ENCODE peak calls at places on chromosome 14, in seven cellular contexts. One of them, this sample, is unnamed.

GRCh38 chr14:60064491-60065072 is 27.1 kb upstream of the PCNX4 start:
- DNase-seq in adrenal gland: no peak
- DNase-seq in RWPE1: peak; percentile 20
- DNase-seq in colonic mucosa: no peak
- DNase-seq in suprapubic skin: no peak
- DNase-seq in WTC11: no peak
- DNase-seq in tibial artery: no peak
- DNase-seq in this sample: no peak

GRCh38 chr14:22479132-22479531 is 109.9 kb downstream of the DAD1 start:
- DNase-seq in suprapubic skin: no peak
- DNase-seq in adrenal gland: no peak
- DNase-seq in RWPE1: no peak
- DNase-seq in colonic mucosa: no peak
- DNase-seq in tibial artery: no peak
- DNase-seq in WTC11: no peak
- DNase-seq in this sample: no peak

GRCh38 chr14:104722938-104723650 is 935 bp upstream of the ADSS1 start:
- DNase-seq in RWPE1: no peak
- DNase-seq in tibial artery: no peak
- DNase-seq in colonic mucosa: peak; percentile 52
- DNase-seq in adrenal gland: peak; percentile 71
- DNase-seq in suprapubic skin: no peak
- DNase-seq in WTC11: peak; percentile 39
- DNase-seq in this sample: no peak

GRCh38 chr14:23559010-23559920 is 3.2 kb downstream of the THTPA start:
- DNase-seq in suprapubic skin: no peak
- DNase-seq in tibial artery: no peak
- DNase-seq in adrenal gland: no peak
- DNase-seq in WTC11: peak; percentile 86
- DNase-seq in colonic mucosa: peak; percentile 49
- DNase-seq in RWPE1: peak; percentile 60
- DNase-seq in this sample: peak; percentile 67

GRCh38 chr14:99780690-99781089 is 12.5 kb upstream of the EML1 start:
- DNase-seq in RWPE1: no peak
- DNase-seq in colonic mucosa: no peak
- DNase-seq in tibial artery: no peak
- DNase-seq in suprapubic skin: no peak
- DNase-seq in WTC11: no peak
- DNase-seq in adrenal gland: no peak
- DNase-seq in this sample: no peak

GRCh38 chr14:51544426-51544825 is 107.3 kb upstream of the FRMD6 start:
- DNase-seq in suprapubic skin: no peak
- DNase-seq in colonic mucosa: no peak
- DNase-seq in tibial artery: no peak
- DNase-seq in RWPE1: no peak
- DNase-seq in WTC11: no peak
- DNase-seq in adrenal gland: no peak
- DNase-seq in this sample: no peak

GRCh38 chr14:99677231-99677891 is 6.7 kb upstream of the CYP46A1 start:
- DNase-seq in tibial artery: peak; percentile 58
- DNase-seq in colonic mucosa: no peak
- DNase-seq in adrenal gland: no peak
- DNase-seq in suprapubic skin: peak; percentile 58
- DNase-seq in WTC11: no peak
- DNase-seq in RWPE1: no peak
- DNase-seq in this sample: no peak

GRCh38 chr14:93682459-93682858 is 105.8 kb downstream of the PRIMA1 start:
- DNase-seq in WTC11: no peak
- DNase-seq in suprapubic skin: no peak
- DNase-seq in colonic mucosa: no peak
- DNase-seq in adrenal gland: no peak
- DNase-seq in tibial artery: no peak
- DNase-seq in RWPE1: no peak
- DNase-seq in this sample: no peak

GRCh38 chr14:101755591-101756324 is 5.8 kb upstream of the PPP2R5C start:
- DNase-seq in RWPE1: no peak
- DNase-seq in suprapubic skin: peak; percentile 37
- DNase-seq in tibial artery: no peak
- DNase-seq in WTC11: no peak
- DNase-seq in colonic mucosa: no peak
- DNase-seq in adrenal gland: no peak
- DNase-seq in this sample: no peak

GRCh38 chr14:23881292-23881691 is 72.3 kb upstream of the DHRS4 start:
- DNase-seq in tibial artery: no peak
- DNase-seq in WTC11: no peak
- DNase-seq in colonic mucosa: no peak
- DNase-seq in suprapubic skin: no peak
- DNase-seq in adrenal gland: no peak
- DNase-seq in RWPE1: no peak
- DNase-seq in this sample: no peak

GRCh38 chr14:29927596-29928341 is at the start of gene PRKD1:
- DNase-seq in tibial artery: peak; percentile 80
- DNase-seq in WTC11: peak; percentile 70
- DNase-seq in suprapubic skin: peak; percentile 68
- DNase-seq in adrenal gland: peak; percentile 81
- DNase-seq in colonic mucosa: peak; percentile 48
- DNase-seq in RWPE1: peak; percentile 41
- DNase-seq in this sample: peak; percentile 53

GRCh38 chr14:61113561-61113960 is 132.5 kb downstream of the SLC38A6 start:
- DNase-seq in colonic mucosa: no peak
- DNase-seq in tibial artery: no peak
- DNase-seq in WTC11: no peak
- DNase-seq in suprapubic skin: no peak
- DNase-seq in adrenal gland: no peak
- DNase-seq in RWPE1: no peak
- DNase-seq in this sample: no peak

GRCh38 chr14:102251161-102251560 is 53.8 kb downstream of the MOK start:
- DNase-seq in tibial artery: no peak
- DNase-seq in adrenal gland: no peak
- DNase-seq in WTC11: no peak
- DNase-seq in suprapubic skin: peak; percentile 19
- DNase-seq in RWPE1: no peak
- DNase-seq in colonic mucosa: no peak
- DNase-seq in this sample: no peak

GRCh38 chr14:106631886-106632285 is 1105.5 kb downstream of the TMEM121 start:
- DNase-seq in tibial artery: no peak
- DNase-seq in colonic mucosa: no peak
- DNase-seq in RWPE1: no peak
- DNase-seq in adrenal gland: no peak
- DNase-seq in WTC11: no peak
- DNase-seq in suprapubic skin: no peak
- DNase-seq in this sample: no peak

GRCh38 chr14:55514819-55515470 is 65.1 kb upstream of the KTN1 start:
- DNase-seq in suprapubic skin: no peak
- DNase-seq in WTC11: no peak
- DNase-seq in colonic mucosa: no peak
- DNase-seq in adrenal gland: no peak
- DNase-seq in tibial artery: no peak
- DNase-seq in RWPE1: peak; percentile 48
- DNase-seq in this sample: no peak

GRCh38 chr14:30521899-30522736 is 36.8 kb upstream of the G2E3 start:
- DNase-seq in colonic mucosa: no peak
- DNase-seq in RWPE1: peak; percentile 21
- DNase-seq in suprapubic skin: no peak
- DNase-seq in adrenal gland: no peak
- DNase-seq in WTC11: no peak
- DNase-seq in tibial artery: no peak
- DNase-seq in this sample: no peak

DNA sequence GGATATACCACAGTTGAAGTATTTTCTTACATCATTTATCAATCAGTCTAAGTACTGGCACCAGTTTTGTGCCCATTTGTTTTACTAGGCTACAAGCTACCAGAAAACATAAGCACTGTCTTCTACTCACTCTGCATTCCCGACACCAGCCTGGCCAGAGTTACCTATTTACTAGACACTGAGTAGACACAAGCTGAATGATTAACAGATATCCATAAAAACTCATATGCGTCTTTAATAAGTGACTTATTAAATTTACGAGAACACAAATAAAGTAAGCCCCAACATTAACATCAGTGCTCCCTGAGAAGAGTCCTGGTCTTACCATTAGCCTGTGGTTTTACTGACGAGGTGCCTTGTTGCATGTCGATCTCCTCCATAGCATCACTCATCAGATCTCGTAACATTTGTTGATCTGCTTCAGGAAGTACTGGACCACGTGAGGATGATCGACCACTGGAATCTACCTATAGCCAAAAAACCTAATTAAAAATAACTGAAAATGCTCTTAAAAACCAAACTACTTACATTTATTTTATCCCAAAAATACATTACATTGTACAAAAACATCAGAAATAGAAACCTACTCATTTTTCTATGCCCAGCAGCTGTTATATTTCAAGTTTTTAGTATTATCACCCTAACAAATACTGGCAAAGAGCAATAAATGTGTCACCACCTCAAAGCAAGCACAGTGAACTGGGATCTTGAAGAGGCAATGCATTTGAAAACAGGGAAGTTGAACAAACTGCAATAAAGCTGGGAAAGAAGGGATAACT is 53.3 kb downstream of the BDKRB1 start:
- DNase-seq in RWPE1: no peak
- DNase-seq in colonic mucosa: peak; percentile 33
- DNase-seq in tibial artery: no peak
- DNase-seq in suprapubic skin: no peak
- DNase-seq in WTC11: no peak
- DNase-seq in adrenal gland: no peak
- DNase-seq in this sample: no peak
- TF ChIP-seq CTCF in RWPE1: no peak
- TF ChIP-seq CTCF in colonic mucosa: no peak
- TF ChIP-seq CTCF in tibial artery: no peak
- TF ChIP-seq CTCF in suprapubic skin: no peak
- TF ChIP-seq CTCF in WTC11: no peak
- TF ChIP-seq CTCF in adrenal gland: no peak
- TF ChIP-seq CTCF in this sample: no peak

GRCh38 chr14:86646688-86647687 is 1117.0 kb downstream of the FLRT2 start:
- DNase-seq in RWPE1: no peak
- DNase-seq in colonic mucosa: no peak
- DNase-seq in suprapubic skin: no peak
- DNase-seq in tibial artery: no peak
- DNase-seq in WTC11: no peak
- DNase-seq in adrenal gland: no peak
- DNase-seq in this sample: no peak
- TF ChIP-seq CTCF in RWPE1: no peak
- TF ChIP-seq CTCF in colonic mucosa: no peak
- TF ChIP-seq CTCF in suprapubic skin: no peak
- TF ChIP-seq CTCF in tibial artery: no peak
- TF ChIP-seq CTCF in WTC11: peak; percentile 28
- TF ChIP-seq CTCF in adrenal gland: no peak
- TF ChIP-seq CTCF in this sample: peak; percentile 15

DNA sequence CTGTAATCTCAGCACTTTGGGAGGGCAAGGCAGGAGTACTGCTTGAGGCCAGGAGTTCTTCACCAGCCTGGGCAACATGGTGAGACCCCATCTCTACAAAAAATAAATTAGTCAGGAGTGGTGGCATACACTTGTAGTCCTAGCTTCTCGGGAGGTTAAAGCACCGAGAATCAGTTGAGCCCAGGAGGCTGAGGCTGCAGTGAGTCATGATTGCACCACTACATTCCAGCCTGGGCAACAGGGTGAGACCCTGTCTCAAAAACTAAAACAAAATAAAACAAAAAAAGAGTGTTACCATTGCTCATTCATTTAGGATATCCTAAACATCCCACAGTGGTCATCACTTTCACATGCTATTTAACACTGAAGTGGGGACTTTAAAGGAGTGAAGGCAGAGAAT is 7.8 kb downstream of the NEK9 start:
- DNase-seq in suprapubic skin: no peak
- DNase-seq in RWPE1: no peak
- DNase-seq in tibial artery: no peak
- DNase-seq in WTC11: no peak
- DNase-seq in adrenal gland: no peak
- DNase-seq in colonic mucosa: no peak
- DNase-seq in this sample: no peak
- TF ChIP-seq CTCF in suprapubic skin: no peak
- TF ChIP-seq CTCF in RWPE1: no peak
- TF ChIP-seq CTCF in tibial artery: no peak
- TF ChIP-seq CTCF in WTC11: no peak
- TF ChIP-seq CTCF in adrenal gland: no peak
- TF ChIP-seq CTCF in colonic mucosa: no peak
- TF ChIP-seq CTCF in this sample: no peak

GRCh38 chr14:28142400-28143015 is 624.1 kb upstream of the FOXG1 start:
- DNase-seq in suprapubic skin: no peak
- DNase-seq in tibial artery: no peak
- DNase-seq in colonic mucosa: no peak
- DNase-seq in RWPE1: peak; percentile 3
- DNase-seq in WTC11: no peak
- DNase-seq in adrenal gland: no peak
- DNase-seq in this sample: no peak
- TF ChIP-seq CTCF in suprapubic skin: no peak
- TF ChIP-seq CTCF in tibial artery: no peak
- TF ChIP-seq CTCF in colonic mucosa: no peak
- TF ChIP-seq CTCF in RWPE1: peak; percentile 33
- TF ChIP-seq CTCF in WTC11: no peak
- TF ChIP-seq CTCF in adrenal gland: no peak
- TF ChIP-seq CTCF in this sample: peak; percentile 72

DNA sequence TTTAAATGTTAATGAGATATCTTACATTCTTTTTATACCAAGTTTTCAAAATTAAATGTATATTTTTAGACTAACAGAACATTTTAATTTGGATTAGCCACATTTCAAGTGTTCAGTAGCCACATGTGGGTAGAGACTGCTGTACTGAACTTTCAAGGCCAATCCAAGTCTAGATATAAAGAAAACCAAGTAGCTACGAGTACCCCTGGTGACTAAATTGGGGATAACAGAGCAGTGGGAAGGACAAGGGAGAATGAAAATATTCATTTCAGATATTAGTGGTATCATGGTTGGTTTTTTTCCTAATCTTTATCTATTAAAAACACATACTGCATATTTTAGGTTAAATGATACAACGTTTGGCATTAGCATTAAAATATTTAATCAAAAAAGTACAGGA is 69.4 kb upstream of the RHOJ start:
- DNase-seq in RWPE1: peak; percentile 23
- DNase-seq in WTC11: no peak
- DNase-seq in suprapubic skin: no peak
- DNase-seq in adrenal gland: no peak
- DNase-seq in colonic mucosa: no peak
- DNase-seq in tibial artery: no peak
- DNase-seq in this sample: no peak
- TF ChIP-seq CTCF in RWPE1: no peak
- TF ChIP-seq CTCF in WTC11: peak; percentile 38
- TF ChIP-seq CTCF in suprapubic skin: no peak
- TF ChIP-seq CTCF in adrenal gland: no peak
- TF ChIP-seq CTCF in colonic mucosa: no peak
- TF ChIP-seq CTCF in tibial artery: no peak
- TF ChIP-seq CTCF in this sample: peak; percentile 66

GRCh38 chr14:74531467-74531866 is 37.9 kb downstream of the ISCA2 start:
- DNase-seq in colonic mucosa: peak; percentile 45
- DNase-seq in tibial artery: no peak
- DNase-seq in WTC11: peak; percentile 77
- DNase-seq in RWPE1: peak; percentile 41
- DNase-seq in adrenal gland: peak; percentile 54
- DNase-seq in suprapubic skin: no peak
- DNase-seq in this sample: no peak
- TF ChIP-seq CTCF in colonic mucosa: no peak
- TF ChIP-seq CTCF in tibial artery: no peak
- TF ChIP-seq CTCF in WTC11: no peak
- TF ChIP-seq CTCF in RWPE1: peak; percentile 31
- TF ChIP-seq CTCF in adrenal gland: peak; percentile 34
- TF ChIP-seq CTCF in suprapubic skin: no peak
- TF ChIP-seq CTCF in this sample: no peak

This sample was measured in neural crest cell.